ENCODE peak calls at places on chromosomes 13 and 19, in four cellular contexts. M, Y, T and B are unnamed samples.

GRCh38 chr13:86383151-86383550 is 583.9 kb upstream of the SLITRK6 start:
- DNase-seq in M (no peak), Y (no peak), T (no peak), B (no peak)

GRCh38 chr13:50127726-50128291 is 112.6 kb downstream of the KCNRG start:
- DNase-seq in T (no peak), Y (no peak), M (no peak), B (no peak)

GRCh38 chr19:17076539-17076919 is 952 bp downstream of the MYO9B start:
- DNase-seq in Y (no peak), T (no peak), M (no peak), B (no peak)

GRCh38 chr19:55383789-55384575 is at the start of gene TMEM238:
- DNase-seq in Y (no peak), M (peak; percentile 88), T (peak; percentile 43), B (no peak)

GRCh38 chr19:12481781-12482504 is 2.7 kb downstream of the ZNF709 start:
- DNase-seq in M (no peak), Y (no peak), T (no peak), B (no peak)

GRCh38 chr13:87777395-87777794 is 106.2 kb downstream of the SLITRK5 start:
- DNase-seq in Y (no peak), M (no peak), T (no peak), B (no peak)

GRCh38 chr19:18847516-18848463 is 16.0 kb downstream of the UPF1 start:
- DNase-seq in Y (no peak), T (no peak), M (no peak), B (no peak)

GRCh38 chr19:58543826-58544590 is at the start of gene TRIM28:
- DNase-seq in T (no peak), Y (peak; percentile 100), M (peak; percentile 100), B (peak; percentile 99)

GRCh38 chr13:59607780-59608233 is 555.9 kb downstream of the DIAPH3 start:
- DNase-seq in M (no peak), T (no peak), Y (no peak), B (no peak)

GRCh38 chr19:18437481-18438330 is at the start of gene ISYNA1:
- DNase-seq in Y (no peak), T (no peak), M (no peak), B (no peak)